ENCODE peak calls at places on chromosomes 1 and 21, in four cellular contexts. P is HT1080, U is AG09319, E is uterus. I is an unnamed sample.

GRCh38 chr21:46442938-46443337 is 15.8 kb upstream of the DIP2A start:
- DNase-seq in P (no peak), U (no peak), E (no peak), I (no peak)

GRCh38 chr1:25610822-25611630 is 5.6 kb upstream of the MAN1C1 start:
- DNase-seq in P (peak), E (no peak), U (no peak), I (no peak)

GRCh38 chr1:151837197-151837596 is 2.4 kb downstream of the C2CD4D start:
- DNase-seq in E (no peak), U (no peak), P (peak), I (no peak)

GRCh38 chr1:20058531-20058930 is 11.5 kb upstream of the PLA2G5 start:
- DNase-seq in E (no peak), P (peak), U (no peak), I (peak)

GRCh38 chr1:242745079-242745478 is 220.6 kb upstream of the PLD5 start:
- DNase-seq in P (no peak), E (no peak), U (no peak), I (no peak)

GRCh38 chr1:3614755-3615742 is 3.7 kb upstream of the MEGF6 start:
- DNase-seq in P (no peak), E (no peak), U (no peak), I (no peak)

GRCh38 chr1:49098866-49099265 is 322.2 kb upstream of the BEND5 start:
- DNase-seq in P (no peak), E (no peak), U (no peak), I (no peak)

GRCh38 chr1:201982082-201982922 is at the start of gene RNPEP:
- DNase-seq in P (peak), E (peak), U (peak), I (no peak)

GRCh38 chr1:178607718-178608408 is 95.0 kb downstream of the TEX35 start:
- DNase-seq in P (no peak), E (no peak), U (no peak), I (peak)